ENCODE peak calls at places on chromosome 1, in ten cellular contexts. Y is uterus; M is activated CD8-positive, alpha-beta T cell treated with anti-CD3 and anti-CD28 coated beads, Interleukin-2, amount 10 ng/mL, durations not matched to agents 7 days and 5 days; S is suprapubic skin; X is EL; K is GM12865; N is CD8-positive, alpha-beta T cell; L is NCI-H1694 treated with DMSO at 0.1 percent for 48 hours; G is fibroblast of pulmonary artery; Q is central memory CD4-positive, alpha-beta T cell. D is an unnamed sample.
A peak's percentile ranks its signal among the peaks of the same experiment; 100 is the strongest.

GRCh38 chr1:53678948-53679825 is 59.8 kb downstream of the GLIS1 start:
- DNase-seq in Y (no peak), N (no peak), X (no peak), S (no peak), Q (no peak), M (no peak), G (no peak), L (peak; percentile 52), K (no peak), D (no peak)

GRCh38 chr1:98217601-98218000 is 296.8 kb upstream of the DPYD start:
- DNase-seq in Q (no peak), K (no peak), X (no peak), N (no peak), M (no peak), Y (no peak), L (no peak), G (no peak), S (no peak), D (no peak)

GRCh38 chr1:243234978-243235657 is 20.0 kb downstream of the CEP170 start:
- DNase-seq in N (no peak), K (no peak), G (peak; percentile 51), X (peak; percentile 32), S (no peak), L (peak; percentile 92), Q (no peak), M (no peak), Y (no peak), D (no peak)

GRCh38 chr1:40251456-40251855 is 3.7 kb downstream of the TMCO2 start:
- DNase-seq in X (no peak), G (no peak), S (no peak), K (no peak), Q (no peak), Y (no peak), N (no peak), M (no peak), L (no peak), D (no peak)

GRCh38 chr1:110340207-110340468 is 961 bp downstream of the RBM15 start:
- DNase-seq in G (no peak), M (peak; percentile 33), S (no peak), Q (no peak), L (no peak), X (no peak), K (no peak), N (peak; percentile 50), Y (peak; percentile 22), D (no peak)

GRCh38 chr1:211332036-211332616 is 5.5 kb downstream of the TRAF5 start:
- DNase-seq in L (no peak), K (no peak), G (no peak), Q (no peak), S (no peak), M (no peak), Y (no peak), X (no peak), N (peak; percentile 46), D (no peak)

GRCh38 chr1:3344395-3344794 is 110.1 kb upstream of the ARHGEF16 start:
- DNase-seq in G (no peak), Y (no peak), Q (no peak), N (no peak), S (no peak), L (no peak), K (no peak), X (no peak), M (no peak), D (no peak)

GRCh38 chr1:218480691-218481099 is 135.6 kb downstream of the TGFB2 start:
- DNase-seq in S (no peak), N (no peak), X (peak; percentile 94), L (no peak), Y (no peak), G (peak; percentile 72), M (no peak), K (no peak), Q (no peak), D (no peak)

GRCh38 chr1:201138311-201138840 is 11.4 kb upstream of the ASCL5 start:
- DNase-seq in G (no peak), Y (no peak), Q (no peak), M (no peak), S (no peak), X (no peak), K (no peak), N (no peak), L (no peak), D (no peak)

GRCh38 chr1:109931189-109931672 is 20.6 kb downstream of the CSF1 start:
- DNase-seq in Q (no peak), L (no peak), S (no peak), X (peak; percentile 70), M (no peak), K (no peak), G (peak; percentile 88), N (peak; percentile 7), Y (peak; percentile 77), D (no peak)

GRCh38 chr1:27109103-27109822 is 45.7 kb downstream of the SLC9A1 start:
- DNase-seq in G (no peak), L (no peak), K (peak; percentile 36), M (peak; percentile 49), Q (no peak), S (no peak), X (peak; percentile 22), N (no peak), Y (no peak), D (no peak)

GRCh38 chr1:150763631-150764223 is 1.9 kb downstream of the CTSS start:
- DNase-seq in X (no peak), M (no peak), Q (no peak), G (no peak), L (no peak), S (no peak), Y (no peak), K (peak; percentile 30), N (no peak), D (peak; percentile 35)

GRCh38 chr1:24567792-24568388 is 12.0 kb downstream of the NCMAP start:
- DNase-seq in S (no peak), K (no peak), Q (no peak), N (no peak), M (no peak), L (no peak), X (peak; percentile 37), G (no peak), Y (no peak), D (no peak)

GRCh38 chr1:62337785-62338631 is 18.8 kb upstream of the KANK4 start:
- DNase-seq in X (no peak), S (no peak), M (no peak), Q (no peak), G (no peak), K (no peak), L (no peak), N (no peak), Y (no peak), D (no peak)

GRCh38 chr1:23726669-23727068 is 16.6 kb upstream of the ELOA start:
- DNase-seq in K (peak; percentile 67), N (no peak), G (no peak), Q (no peak), Y (no peak), X (no peak), S (no peak), M (no peak), L (no peak), D (no peak)

GRCh38 chr1:218642033-218642954 is 297.2 kb downstream of the TGFB2 start:
- DNase-seq in Q (no peak), X (no peak), L (no peak), G (peak; percentile 69), K (no peak), S (no peak), Y (peak; percentile 64), M (no peak), N (no peak), D (no peak)

GRCh38 chr1:198756470-198756869 is 117.6 kb downstream of the PTPRC start:
- DNase-seq in K (no peak), Q (no peak), Y (no peak), G (peak; percentile 62), M (no peak), L (peak; percentile 35), N (no peak), S (no peak), X (peak; percentile 23), D (no peak)

GRCh38 chr1:8423702-8424538 is 106.0 kb downstream of the SLC45A1 start:
- DNase-seq in S (no peak), M (peak; percentile 54), X (peak; percentile 67), G (peak; percentile 52), K (peak; percentile 66), N (peak; percentile 74), Q (peak; percentile 53), L (no peak), Y (peak; percentile 61), D (peak; percentile 62)

GRCh38 chr1:10796029-10796944 is at the start of gene CASZ1:
- DNase-seq in N (no peak), S (no peak), M (no peak), K (no peak), X (peak; percentile 88), G (peak; percentile 90), Q (no peak), Y (peak; percentile 82), L (peak; percentile 75), D (no peak)